ENCODE peak calls at places on chromosomes 7 and 10, in nine cellular contexts. Q is NCI-H1092 treated with DMSO at 0.1 percent for 48 hours; F is substantia nigra; G is left lobe of liver; J is endothelial cell; S is PC-9; H is CD8-positive, alpha-beta memory T cell; M is HCT116; W is activated naive CD8-positive, alpha-beta T cell treated with anti-CD3 and anti-CD28 coated beads for 36 hours. E is an unnamed sample.

GRCh38 chr7:70634610-70635068 is 497.3 kb upstream of the GALNT17 start:
- DNase-seq in Q (no peak), F (no peak), G (no peak), J (no peak), S (no peak), H (no peak), M (no peak), W (no peak), E (peak)

GRCh38 chr7:94509879-94510581 is 421 bp downstream of the CASD1 start:
- DNase-seq in Q (peak), F (peak), G (peak), J (peak), S (peak), H (peak), M (no peak), W (peak), E (peak)

GRCh38 chr10:128000660-128001059 is 93.8 kb downstream of the PTPRE start:
- DNase-seq in Q (no peak), F (no peak), G (no peak), J (no peak), S (peak), H (no peak), M (no peak), W (no peak), E (peak)

GRCh38 chr10:5491477-5491876 is 7.9 kb downstream of the CALML5 start:
- DNase-seq in Q (no peak), F (no peak), G (no peak), J (no peak), S (no peak), H (no peak), M (no peak), W (no peak), E (no peak)

GRCh38 chr7:157816526-157817250 is 479.9 kb downstream of the DNAJB6 start:
- DNase-seq in Q (no peak), F (no peak), G (no peak), J (no peak), S (no peak), H (no peak), M (no peak), W (no peak), E (no peak)

GRCh38 chr10:91034494-91035157 is 113.7 kb upstream of the ANKRD1 start:
- DNase-seq in Q (peak), F (peak), G (peak), J (no peak), S (no peak), H (no peak), M (no peak), W (no peak), E (peak)

GRCh38 chr10:120559800-120560199 is 102.8 kb downstream of the PLPP4 start:
- DNase-seq in Q (no peak), F (no peak), G (no peak), J (no peak), S (no peak), H (no peak), M (no peak), W (no peak), E (no peak)

GRCh38 chr7:102425639-102426267 is 7.6 kb upstream of the ORAI2 start:
- DNase-seq in Q (no peak), F (peak), G (no peak), J (no peak), S (no peak), H (peak), M (no peak), W (peak), E (no peak)

GRCh38 chr10:114714281-114714741 is 56.2 kb upstream of the ABLIM1 start:
- DNase-seq in Q (peak), F (peak), G (no peak), J (no peak), S (peak), H (no peak), M (no peak), W (no peak), E (peak)

GRCh38 chr7:73359306-73359705 is 31.3 kb downstream of the FKBP6 start:
- DNase-seq in Q (no peak), F (no peak), G (no peak), J (no peak), S (no peak), H (no peak), M (no peak), W (no peak), E (no peak)

GRCh38 chr7:2312272-2312929 is 1.8 kb downstream of the SNX8 start:
- DNase-seq in Q (no peak), F (no peak), G (no peak), J (no peak), S (no peak), H (no peak), M (no peak), W (no peak), E (no peak)

GRCh38 chr7:28856656-28857055 is 101.5 kb downstream of the TRIL start:
- DNase-seq in Q (no peak), F (no peak), G (no peak), J (no peak), S (no peak), H (no peak), M (no peak), W (no peak), E (no peak)

GRCh38 chr7:135512135-135512887 is 2.4 kb upstream of the CNOT4 start:
- DNase-seq in Q (peak), F (no peak), G (no peak), J (peak), S (peak), H (peak), M (peak), W (peak), E (peak)

GRCh38 chr7:77940647-77941046 is 142.1 kb downstream of the PHTF2 start:
- DNase-seq in Q (peak), F (no peak), G (no peak), J (peak), S (peak), H (no peak), M (peak), W (no peak), E (peak)

GRCh38 chr10:126563361-126563760 is 107.1 kb downstream of the C10orf90 start:
- DNase-seq in Q (no peak), F (no peak), G (no peak), J (no peak), S (no peak), H (no peak), M (no peak), W (no peak), E (no peak)

E was measured in M059J.